ENCODE peak calls at places on chromosomes 5 and 9, in seven cellular contexts. E is stimulated activated CD8-positive, alpha-beta memory T cell treated with anti-CD3 and anti-CD28 coated beads, Interleukin-7, amount 100 ng/mL, for 24 hours; V is GM13977; S is posterior cingulate gyrus; L is cardiac muscle cell; W is stimulated activated CD4-positive, alpha-beta T cell treated with anti-CD3 and anti-CD28 coated beads, Interleukin-15, amount 100 ng/mL, for 1 hour; A is AG09319. Y is an unnamed sample.

GRCh38 chr9:6779417-6780241 is 21.9 kb downstream of the KDM4C start:
- DNase-seq in E (no peak), V (no peak), S (no peak), L (peak; percentile 79), W (no peak), A (no peak), Y (no peak)

GRCh38 chr5:121108725-121109124 is 644.6 kb downstream of the PRR16 start:
- DNase-seq in E (no peak), V (no peak), S (no peak), L (no peak), W (no peak), A (no peak), Y (no peak)

GRCh38 chr9:110197330-110198187 is 10.4 kb downstream of the C9orf152 start:
- DNase-seq in E (no peak), V (no peak), S (no peak), L (no peak), W (no peak), A (no peak), Y (no peak)

GRCh38 chr5:157265714-157266285 is at the start of gene CYFIP2:
- DNase-seq in E (no peak), V (peak; percentile 93), S (peak; percentile 76), L (peak; percentile 84), W (peak; percentile 73), A (no peak), Y (peak; percentile 91)

GRCh38 chr9:34650816-34651215 is 1.2 kb upstream of the IL11RA start:
- DNase-seq in E (no peak), V (no peak), S (peak; percentile 57), L (no peak), W (no peak), A (no peak), Y (no peak)

GRCh38 chr9:134358026-134358967 is 32.0 kb downstream of the RXRA start:
- DNase-seq in E (no peak), V (no peak), S (no peak), L (no peak), W (no peak), A (no peak), Y (no peak)

GRCh38 chr9:116464987-116465571 is 222.0 kb upstream of the TRIM32 start:
- DNase-seq in E (no peak), V (no peak), S (no peak), L (peak; percentile 18), W (no peak), A (no peak), Y (no peak)

GRCh38 chr9:81335879-81336421 is 353.4 kb downstream of the TLE1 start:
- DNase-seq in E (no peak), V (no peak), S (no peak), L (no peak), W (no peak), A (no peak), Y (no peak)

GRCh38 chr5:56440871-56441740 is 208.0 kb upstream of the ANKRD55 start:
- DNase-seq in E (no peak), V (no peak), S (no peak), L (no peak), W (no peak), A (peak; percentile 68), Y (no peak)

GRCh38 chr9:129630967-129631672 is 5.2 kb downstream of the NTMT1 start:
- DNase-seq in E (no peak), V (no peak), S (peak; percentile 61), L (no peak), W (no peak), A (no peak), Y (no peak)

GRCh38 chr9:110427497-110428104 is 89.9 kb upstream of the TXNDC8 start:
- DNase-seq in E (peak; percentile 2), V (peak; percentile 31), S (peak; percentile 61), L (peak; percentile 60), W (no peak), A (no peak), Y (peak; percentile 1)

GRCh38 chr9:93126825-93127368 is 7.2 kb downstream of the NINJ1 start:
- DNase-seq in E (no peak), V (no peak), S (no peak), L (peak; percentile 53), W (no peak), A (no peak), Y (no peak)

GRCh38 chr9:138073408-138073807 is 195.8 kb downstream of the CACNA1B start:
- DNase-seq in E (no peak), V (no peak), S (no peak), L (no peak), W (no peak), A (no peak), Y (no peak)

GRCh38 chr9:3434594-3434993 is 91.2 kb downstream of the RFX3 start:
- DNase-seq in E (no peak), V (no peak), S (no peak), L (no peak), W (no peak), A (peak; percentile 37), Y (no peak)

GRCh38 chr5:171750316-171750788 is 35.3 kb upstream of the SMIM23 start:
- DNase-seq in E (no peak), V (no peak), S (peak; percentile 39), L (peak; percentile 41), W (no peak), A (no peak), Y (no peak)